ENCODE peak calls at places on chromosome 16, in nine cellular contexts. P, W, L, B, C, S, N, G and Z are unnamed samples.
A peak's percentile ranks its signal among the peaks of the same experiment; 100 is the strongest.

GRCh38 chr16:66270333-66270927 is 96.1 kb upstream of the CDH5 start:
- DNase-seq in G (peak; percentile 67), P (peak; percentile 89), S (peak; percentile 89), B (no peak), C (peak; percentile 27), L (peak; percentile 70), W (peak; percentile 55), N (peak; percentile 90), Z (peak; percentile 89)

GRCh38 chr16:67216612-67217490 is 10.1 kb upstream of the TMEM208 start:
- DNase-seq in L (no peak), P (no peak), G (no peak), B (no peak), N (no peak), W (no peak), S (peak; percentile 50), C (no peak), Z (no peak)

GRCh38 chr16:52773026-52773425 is 226.1 kb upstream of the TOX3 start:
- DNase-seq in S (no peak), N (no peak), B (no peak), L (no peak), P (no peak), W (no peak), G (no peak), C (no peak), Z (no peak)

GRCh38 chr16:8999800-9000199 is 36.1 kb upstream of the USP7 start:
- DNase-seq in L (no peak), C (no peak), W (no peak), B (no peak), P (no peak), S (no peak), N (no peak), G (no peak), Z (no peak)

GRCh38 chr16:89122322-89122831 is 28.7 kb downstream of the ACSF3 start:
- DNase-seq in N (no peak), G (peak; percentile 53), L (no peak), C (peak; percentile 87), S (no peak), P (peak; percentile 81), W (no peak), B (no peak), Z (peak; percentile 87)

GRCh38 chr16:56603589-56603988 is 4.8 kb upstream of the MT2A start:
- DNase-seq in P (no peak), W (peak; percentile 34), C (no peak), L (peak; percentile 72), G (no peak), B (no peak), S (peak; percentile 40), N (peak; percentile 66), Z (no peak)

GRCh38 chr16:82567203-82567602 is 59.6 kb upstream of the CDH13 start:
- DNase-seq in P (no peak), W (no peak), C (no peak), B (no peak), L (no peak), G (no peak), N (no peak), S (no peak), Z (no peak)

GRCh38 chr16:64907844-64908243 is 214.0 kb downstream of the CDH11 start:
- DNase-seq in P (no peak), N (no peak), B (no peak), W (peak; percentile 20), G (no peak), C (no peak), S (no peak), L (no peak), Z (no peak)

GRCh38 chr16:30380072-30380471 is 2.3 kb downstream of the SEPTIN1 start:
- DNase-seq in G (no peak), L (no peak), P (no peak), W (no peak), B (no peak), C (no peak), N (no peak), S (no peak), Z (no peak)

GRCh38 chr16:14309906-14310305 is 238.8 kb downstream of the MRTFB start:
- DNase-seq in C (no peak), S (no peak), P (no peak), B (no peak), L (peak; percentile 68), G (peak; percentile 75), W (peak; percentile 71), N (no peak), Z (no peak)

GRCh38 chr16:85220125-85220839 is 108.0 kb upstream of the CIBAR2 start:
- DNase-seq in W (peak; percentile 43), G (peak; percentile 77), C (no peak), L (peak; percentile 62), B (no peak), P (no peak), S (no peak), N (peak; percentile 28), Z (no peak)

GRCh38 chr16:72481419-72481818 is 309.5 kb upstream of the PMFBP1 start:
- DNase-seq in S (no peak), C (no peak), W (peak; percentile 14), L (peak; percentile 6), G (no peak), N (no peak), B (no peak), P (no peak), Z (no peak)

DNA sequence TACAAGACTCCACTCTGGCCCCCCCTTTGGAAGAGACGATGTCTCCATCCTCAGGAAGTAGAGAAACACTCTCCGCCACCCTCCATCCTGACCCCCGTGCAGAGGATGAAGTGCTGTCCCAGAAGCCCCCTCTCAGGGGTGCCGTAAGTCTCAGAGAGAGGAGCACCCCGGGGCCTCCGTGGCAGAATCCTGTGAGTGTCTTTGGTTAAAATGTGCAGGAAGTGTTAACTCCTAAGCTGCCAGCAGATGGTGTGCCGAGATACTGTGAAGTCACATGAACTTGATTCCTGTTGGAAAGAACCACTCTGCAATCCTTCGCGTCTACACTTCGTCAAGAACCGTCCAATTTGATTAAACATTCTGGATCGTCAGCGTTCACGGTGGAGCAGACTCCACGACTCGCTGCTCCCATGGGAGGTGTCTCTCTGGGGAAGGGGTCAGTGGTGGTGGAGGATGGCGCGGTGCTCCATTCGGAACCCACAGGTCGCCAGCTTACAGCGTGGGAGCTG is 5.6 kb downstream of the BANP start:
- DNase-seq in C (peak; percentile 35), L (no peak), G (no peak), S (no peak), B (no peak), W (peak; percentile 40), P (peak; percentile 72), N (no peak), Z (peak; percentile 65)
- TF ChIP-seq CTCF in C (no peak), L (peak; percentile 30), G (no peak), S (no peak), B (no peak), W (peak; percentile 71), P (peak; percentile 36), N (no peak), Z (peak; percentile 37)

GRCh38 chr16:51723016-51723724 is 572.1 kb upstream of the SALL1 start:
- DNase-seq in W (no peak), N (no peak), C (no peak), L (no peak), G (no peak), B (no peak), P (no peak), S (no peak), Z (no peak)
- TF ChIP-seq CTCF in W (no peak), N (no peak), C (no peak), L (no peak), G (no peak), B (no peak), P (no peak), S (no peak), Z (no peak)

DNA sequence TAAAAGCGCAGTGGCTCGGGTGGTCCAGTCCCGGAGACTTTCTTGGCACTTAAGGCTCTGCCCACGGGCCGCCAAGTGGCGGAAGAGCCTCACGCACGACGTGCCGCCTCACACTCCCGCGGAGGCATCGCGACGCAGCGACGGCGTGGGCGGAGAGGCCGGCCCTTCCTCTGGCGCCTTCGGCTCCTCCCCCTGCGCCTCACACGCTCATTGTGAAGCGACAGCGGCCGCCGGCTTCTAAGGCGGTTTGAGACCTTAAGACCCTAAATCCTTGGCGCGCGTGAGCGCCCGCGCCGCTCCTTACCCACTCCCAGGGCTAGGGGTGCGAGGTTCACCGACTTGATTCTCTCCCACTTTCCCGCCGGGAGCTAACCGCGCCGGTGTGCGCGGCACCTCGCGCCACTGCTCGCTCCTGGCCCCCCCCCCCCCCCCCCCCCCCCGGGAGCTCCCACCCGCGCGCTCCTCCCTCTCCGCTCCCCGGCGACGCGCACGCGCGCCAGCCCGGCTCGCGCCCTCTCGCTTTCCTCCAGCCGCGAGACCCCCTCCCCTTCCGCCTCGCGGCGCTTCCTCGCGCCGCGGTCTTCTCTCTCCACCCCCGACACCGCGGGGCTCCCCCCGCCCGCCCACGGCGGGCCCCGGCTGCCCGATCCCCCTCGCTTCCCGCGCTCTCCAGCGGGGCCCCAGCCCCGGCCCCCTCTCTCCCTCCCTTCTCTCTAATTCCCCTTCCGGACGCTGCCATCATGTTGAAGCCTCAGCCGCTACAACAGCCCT is at the start of gene ATXN2L:
- DNase-seq in S (peak; percentile 90), L (peak; percentile 90), W (peak; percentile 88), G (peak; percentile 92), C (peak; percentile 91), P (peak; percentile 92), N (peak; percentile 95), B (peak; percentile 96), Z (peak; percentile 96)
- TF ChIP-seq CTCF in S (no peak), L (no peak), W (no peak), G (no peak), C (no peak), P (no peak), N (no peak), B (peak; percentile 43), Z (no peak)

GRCh38 chr16:54930034-54930938 is at the start of gene IRX5:
- DNase-seq in C (no peak), N (peak; percentile 94), P (peak; percentile 63), S (peak; percentile 79), L (peak; percentile 12), G (peak; percentile 69), B (peak; percentile 92), W (peak; percentile 89), Z (peak; percentile 79)
- TF ChIP-seq CTCF in C (no peak), N (peak; percentile 16), P (no peak), S (no peak), L (no peak), G (peak; percentile 22), B (peak; percentile 18), W (no peak), Z (no peak)

GRCh38 chr16:57798267-57798810 is 4.0 kb downstream of the KIFC3 start:
- DNase-seq in G (no peak), L (no peak), W (no peak), C (no peak), S (no peak), B (no peak), N (no peak), P (no peak), Z (no peak)

GRCh38 chr16:57797216-57797525 is 5.1 kb downstream of the KIFC3 start:
- DNase-seq in N (no peak), C (no peak), L (no peak), P (no peak), G (no peak), S (no peak), B (no peak), W (no peak), Z (no peak)

GRCh38 chr16:57794849-57795430 is 7.4 kb downstream of the KIFC3 start:
- DNase-seq in C (no peak), S (no peak), B (no peak), W (no peak), G (no peak), N (no peak), L (no peak), P (no peak), Z (no peak)

GRCh38 chr16:57797526-57798266 is 4.6 kb downstream of the KIFC3 start:
- DNase-seq in P (no peak), S (peak; percentile 56), G (peak; percentile 70), C (no peak), B (no peak), W (no peak), L (peak; percentile 73), N (peak; percentile 88), Z (no peak)

GRCh38 chr16:57795431-57795878 is 6.8 kb downstream of the KIFC3 start:
- DNase-seq in N (peak; percentile 76), S (peak; percentile 54), B (no peak), G (peak; percentile 55), W (no peak), L (peak; percentile 72), P (peak; percentile 80), C (no peak), Z (peak; percentile 76)
- TF ChIP-seq CTCF in N (peak; percentile 72), S (peak; percentile 35), B (peak; percentile 43), G (peak; percentile 56), W (peak; percentile 63), L (peak; percentile 64), P (peak; percentile 36), C (no peak), Z (peak; percentile 69)